ENCODE peak calls at places on chromosomes 5 and 9, in four cellular contexts. D, U, P and X are unnamed samples.

GRCh38 chr5:22560115-22560514 is 293.0 kb downstream of the CDH12 start:
- DNase-seq in U (no peak), D (peak), P (peak), X (peak)

GRCh38 chr9:4258321-4259093 is 41.4 kb downstream of the GLIS3 start:
- DNase-seq in P (peak), U (peak), D (peak), X (no peak)

GRCh38 chr5:83751201-83751600 is 30.5 kb upstream of the HAPLN1 start:
- DNase-seq in P (no peak), U (no peak), D (no peak), X (no peak)

GRCh38 chr9:15176821-15177220 is 130.2 kb downstream of the TTC39B start:
- DNase-seq in D (no peak), U (no peak), P (no peak), X (no peak)

GRCh38 chr5:160009591-160009989 is 651 bp downstream of the TTC1 start:
- DNase-seq in P (no peak), U (no peak), D (no peak), X (no peak)

GRCh38 chr9:4538621-4539020 is 48.4 kb downstream of the SLC1A1 start:
- DNase-seq in P (no peak), D (no peak), U (no peak), X (no peak)

GRCh38 chr5:132054697-132055440 is 5.6 kb upstream of the IL3 start:
- DNase-seq in D (no peak), P (no peak), U (no peak), X (no peak)

GRCh38 chr9:95360866-95361265 is 43.4 kb upstream of the FANCC start:
- DNase-seq in P (no peak), U (no peak), D (no peak), X (no peak)

GRCh38 chr9:96554326-96554725 is 65.3 kb downstream of the CDC14B start:
- DNase-seq in D (peak), P (peak), U (no peak), X (no peak)

GRCh38 chr9:37466037-37466709 is 923 bp upstream of the ZBTB5 start:
- DNase-seq in U (no peak), D (peak), P (peak), X (peak)

GRCh38 chr5:103098993-103099392 is 20.9 kb downstream of the GIN1 start:
- DNase-seq in P (no peak), U (no peak), D (no peak), X (no peak)

GRCh38 chr5:1405539-1406530 is 39.4 kb downstream of the SLC6A3 start:
- DNase-seq in U (no peak), P (no peak), D (no peak), X (no peak)

GRCh38 chr9:125544988-125545651 is 161.9 kb downstream of the MAPKAP1 start:
- DNase-seq in D (peak), U (no peak), P (peak), X (peak)

GRCh38 chr9:38432922-38433510 is 8.8 kb upstream of the IGFBPL1 start:
- DNase-seq in D (peak), U (no peak), P (peak), X (peak)